ENCODE peak calls at places on chromosomes 12 and 14, in eight cellular contexts. W is K562, X is GM12892, T is esophagus squamous epithelium, Q is suprapubic skin, R is A549, B is IMR-90, S is thyroid gland. E is an unnamed sample.

GRCh38 chr14:94081386-94081820 is 293 bp downstream of the IFI27L1 start:
- DNase-seq in B (no peak), Q (no peak), X (no peak), W (no peak), T (no peak), S (peak), R (no peak), E (no peak)

GRCh38 chr12:53221203-53222076 is 10.6 kb downstream of the RARG start:
- DNase-seq in X (peak), S (peak), Q (peak), T (no peak), R (peak), B (peak), W (peak), E (peak)

GRCh38 chr12:81077329-81077685 is 572 bp upstream of the ACSS3 start:
- DNase-seq in B (no peak), S (peak), W (no peak), Q (no peak), X (no peak), R (no peak), T (no peak), E (no peak)

GRCh38 chr12:111312708-111313107 is 56.2 kb downstream of the PHETA1 start:
- DNase-seq in W (no peak), X (no peak), R (no peak), S (no peak), B (no peak), T (no peak), Q (no peak), E (no peak)

GRCh38 chr12:75130811-75131210 is 78.8 kb downstream of the KCNC2 start:
- DNase-seq in B (no peak), R (no peak), X (no peak), Q (no peak), S (no peak), T (no peak), W (no peak), E (no peak)

GRCh38 chr12:4169959-4170358 is 103.6 kb upstream of the CCND2 start:
- DNase-seq in X (no peak), W (no peak), R (no peak), S (no peak), Q (no peak), T (no peak), B (no peak), E (no peak)

GRCh38 chr12:89645434-89645833 is 63.2 kb downstream of the ATP2B1 start:
- DNase-seq in X (no peak), W (no peak), T (no peak), Q (no peak), B (no peak), R (no peak), S (no peak), E (no peak)

GRCh38 chr12:339557-340195 is 49.4 kb downstream of the KDM5A start:
- DNase-seq in T (no peak), W (no peak), B (no peak), S (no peak), Q (no peak), R (no peak), X (no peak), E (no peak)

GRCh38 chr12:122137681-122138080 is 36.3 kb downstream of the IL31 start:
- DNase-seq in Q (no peak), B (no peak), R (no peak), S (peak), W (peak), X (no peak), T (no peak), E (no peak)

GRCh38 chr14:100586153-100586519 is 1.1 kb downstream of the BEGAIN start:
- DNase-seq in T (no peak), B (no peak), S (no peak), W (peak), Q (peak), R (no peak), X (no peak), E (no peak)

GRCh38 chr14:41636492-41637392 is 30.1 kb downstream of the LRFN5 start:
- DNase-seq in X (no peak), Q (no peak), S (no peak), T (no peak), R (peak), W (no peak), B (peak), E (no peak)

GRCh38 chr12:55734595-55734994 is 5.8 kb upstream of the CD63 start:
- DNase-seq in X (no peak), R (no peak), B (no peak), S (no peak), Q (peak), W (no peak), T (no peak), E (no peak)

GRCh38 chr12:128671528-128672042 is 152.2 kb downstream of the SLC15A4 start:
- DNase-seq in X (no peak), S (no peak), W (no peak), R (peak), T (no peak), Q (no peak), B (no peak), E (no peak)

GRCh38 chr12:57224973-57225679 is 4.4 kb upstream of the SHMT2 start:
- DNase-seq in S (peak), Q (no peak), X (no peak), R (no peak), W (no peak), B (no peak), T (no peak), E (peak)

GRCh38 chr12:94560416-94561221 is 89.7 kb downstream of the TMCC3 start:
- DNase-seq in X (peak), T (no peak), R (no peak), Q (no peak), S (no peak), B (peak), W (no peak), E (no peak)

GRCh38 chr14:98015921-98016320 is 1218.7 kb downstream of the VRK1 start:
- DNase-seq in B (no peak), Q (no peak), R (no peak), X (no peak), T (no peak), S (no peak), W (no peak), E (no peak)

GRCh38 chr14:95527392-95528002 is 7.4 kb upstream of the GLRX5 start:
- DNase-seq in B (peak), W (no peak), R (peak), X (no peak), S (peak), Q (no peak), T (no peak), E (peak)

GRCh38 chr14:97336816-97337215 is 539.6 kb downstream of the VRK1 start:
- DNase-seq in W (no peak), S (no peak), T (no peak), Q (no peak), B (no peak), R (no peak), X (no peak), E (no peak)

GRCh38 chr14:85529803-85530574 is at the start of gene FLRT2:
- DNase-seq in Q (peak), S (peak), W (no peak), T (no peak), B (peak), X (no peak), R (peak), E (peak)

GRCh38 chr12:6936378-6936638 is 7.3 kb upstream of the RNU7-1 start:
- DNase-seq in W (no peak), T (no peak), X (no peak), Q (no peak), R (no peak), S (no peak), B (no peak), E (no peak)

GRCh38 chr14:105944632-105945610 is 418.5 kb downstream of the TMEM121 start:
- DNase-seq in W (peak), T (no peak), R (peak), Q (peak), X (peak), B (no peak), S (peak), E (peak)

GRCh38 chr14:92525318-92526095 is 11.9 kb downstream of the RIN3 start:
- DNase-seq in X (no peak), S (no peak), W (no peak), T (no peak), R (no peak), Q (no peak), B (no peak), E (no peak)

GRCh38 chr14:50362791-50363733 is 33.6 kb downstream of the CDKL1 start:
- DNase-seq in Q (no peak), R (no peak), W (no peak), X (no peak), S (no peak), T (no peak), B (peak), E (peak)
- TF ChIP-seq POLR2A in Q (no peak), R (no peak), W (no peak), X (peak), S (no peak), T (no peak), B (no peak), E (peak)

DNA sequence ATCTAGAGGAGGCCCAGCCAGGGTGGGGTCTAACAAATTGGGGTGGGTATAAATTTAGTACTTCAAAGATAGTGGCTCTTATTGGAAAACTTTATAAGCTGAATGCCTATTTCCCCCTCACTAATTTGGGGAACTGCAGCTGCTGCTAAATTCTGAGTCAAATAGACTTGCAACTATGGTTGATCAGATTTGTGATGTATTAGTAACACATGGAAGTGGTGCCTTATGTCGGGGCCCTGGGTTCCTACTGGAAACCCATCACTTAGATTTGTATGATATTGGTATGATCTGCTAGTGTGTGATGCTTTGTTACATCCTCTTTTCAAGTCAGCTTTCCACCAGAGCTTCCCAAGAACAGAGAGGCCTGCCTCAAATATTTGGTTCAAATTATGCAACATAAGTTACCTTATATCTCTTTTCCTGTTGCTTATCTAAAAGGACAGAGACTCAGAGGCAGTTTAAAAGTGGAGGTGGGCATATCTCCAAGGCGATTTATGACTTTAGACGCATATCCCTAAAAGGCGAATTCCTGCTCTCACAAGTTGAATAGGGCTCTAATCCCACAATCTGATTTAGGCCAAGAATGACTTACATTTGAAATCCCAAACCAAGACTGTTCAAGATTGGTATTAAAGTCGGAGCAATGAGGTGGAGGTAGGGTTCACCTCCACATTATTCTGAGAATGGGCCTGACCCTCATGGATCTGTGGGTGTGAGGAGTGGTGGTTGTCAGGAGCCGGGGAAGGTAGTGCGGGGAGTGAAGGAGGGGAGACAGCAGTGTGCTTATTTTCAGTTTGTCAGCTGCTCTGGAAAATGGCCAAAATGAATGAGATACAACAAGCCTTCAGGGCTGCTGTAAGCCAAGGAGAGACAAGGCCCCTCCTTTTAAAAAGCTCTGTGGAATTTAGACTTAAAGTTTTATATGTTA is 425.8 kb downstream of the RAD51B start:
- DNase-seq in T (no peak), S (no peak), Q (no peak), W (peak), X (no peak), R (no peak), B (peak), E (peak)
- TF ChIP-seq POLR2A in T (no peak), S (no peak), Q (no peak), W (no peak), X (no peak), R (no peak), B (no peak), E (no peak)

GRCh38 chr14:60980811-60981625 is at the start of the genes SLC38A6 and TRMT5:
- DNase-seq in Q (peak), X (peak), R (peak), W (peak), S (peak), T (peak), B (peak), E (peak)
- TF ChIP-seq POLR2A in Q (peak), X (peak), R (peak), W (peak), S (no peak), T (no peak), B (peak), E (peak)

GRCh38 chr12:50222275-50222783 is 55.2 kb upstream of the CERS5 start:
- DNase-seq in Q (no peak), B (peak), X (no peak), W (peak), S (peak), T (no peak), R (peak), E (peak)
- TF ChIP-seq POLR2A in Q (no peak), B (peak), X (peak), W (peak), S (no peak), T (no peak), R (no peak), E (no peak)

GRCh38 chr12:51926064-51926632 is 18.8 kb downstream of the ACVRL1 start:
- DNase-seq in B (no peak), X (no peak), W (peak), Q (peak), S (no peak), T (no peak), R (no peak), E (peak)
- TF ChIP-seq POLR2A in B (no peak), X (no peak), W (peak), Q (no peak), S (no peak), T (no peak), R (no peak), E (peak)